ENCODE peak calls at places on chromosomes 5 and 9, in seven cellular contexts. O is cardiac muscle cell, X is H9, T is lung, U is RCC 7860, W is neural progenitor cell, Y is HS-5. G is an unnamed sample.

GRCh38 chr5:59293700-59294099 is 599.8 kb downstream of the PDE4D start:
- DNase-seq in O (no peak), X (no peak), T (no peak), U (no peak), W (no peak), Y (no peak), G (no peak)

GRCh38 chr5:43078956-43079355 is 38.8 kb upstream of the ANXA2R start:
- DNase-seq in O (peak), X (no peak), T (no peak), U (peak), W (no peak), Y (peak), G (no peak)

GRCh38 chr5:95711501-95712346 is 19.4 kb upstream of the RHOBTB3 start:
- DNase-seq in O (no peak), X (peak), T (no peak), U (no peak), W (peak), Y (no peak), G (no peak)

GRCh38 chr9:36499156-36499886 is 73.4 kb upstream of the MELK start:
- DNase-seq in O (no peak), X (peak), T (no peak), U (no peak), W (peak), Y (no peak), G (peak)

GRCh38 chr5:155441849-155442248 is 428.3 kb downstream of the KIF4B start:
- DNase-seq in O (no peak), X (no peak), T (no peak), U (no peak), W (no peak), Y (no peak), G (no peak)

GRCh38 chr5:173868096-173868879 is 19.9 kb upstream of the CPEB4 start:
- DNase-seq in O (peak), X (no peak), T (no peak), U (peak), W (no peak), Y (no peak), G (peak)

GRCh38 chr5:107548477-107548876 is 122.3 kb downstream of the EFNA5 start:
- DNase-seq in O (no peak), X (no peak), T (no peak), U (no peak), W (no peak), Y (no peak), G (no peak)

GRCh38 chr5:72988769-72989168 is 32.9 kb downstream of the FCHO2 start:
- DNase-seq in O (peak), X (no peak), T (no peak), U (peak), W (no peak), Y (no peak), G (no peak)

GRCh38 chr9:110058304-110058953 is 149.5 kb downstream of the C9orf152 start:
- DNase-seq in O (peak), X (peak), T (peak), U (peak), W (peak), Y (no peak), G (peak)

GRCh38 chr9:89000973-89001916 is 10.0 kb downstream of the S1PR3 start:
- DNase-seq in O (peak), X (peak), T (peak), U (peak), W (peak), Y (no peak), G (peak)

GRCh38 chr9:136328622-136329041 is 1.3 kb downstream of the GPSM1 start:
- DNase-seq in O (peak), X (no peak), T (no peak), U (no peak), W (peak), Y (no peak), G (peak)

GRCh38 chr5:133565993-133566392 is 46.3 kb downstream of the FSTL4 start:
- DNase-seq in O (peak), X (no peak), T (no peak), U (no peak), W (peak), Y (no peak), G (no peak)

GRCh38 chr9:35618854-35619799 is 914 bp upstream of the CD72 start:
- DNase-seq in O (no peak), X (no peak), T (no peak), U (no peak), W (no peak), Y (no peak), G (no peak)

GRCh38 chr5:77180167-77181081 is 30.1 kb upstream of the PDE8B start:
- DNase-seq in O (peak), X (no peak), T (no peak), U (no peak), W (peak), Y (no peak), G (peak)